ENCODE peak calls at places on chromosomes 6 and 20, in six cellular contexts. One of them, this sample, is unnamed.

GRCh38 chr6:107423474-107423873 is 35.9 kb downstream of the PDSS2 start:
- DNase-seq in mucosa of descending colon: no peak
- DNase-seq in CD8-positive, alpha-beta memory T cell: no peak
- DNase-seq in skeletal muscle cell: no peak
- DNase-seq in mammary epithelial cell: no peak
- DNase-seq in A673: no peak
- DNase-seq in this sample: no peak

GRCh38 chr20:14556206-14556605 is 218.8 kb upstream of the FLRT3 start:
- DNase-seq in mucosa of descending colon: no peak
- DNase-seq in CD8-positive, alpha-beta memory T cell: no peak
- DNase-seq in skeletal muscle cell: no peak
- DNase-seq in mammary epithelial cell: no peak
- DNase-seq in A673: no peak
- DNase-seq in this sample: no peak

GRCh38 chr6:159988983-159989454 is 20.1 kb downstream of the IGF2R start:
- DNase-seq in mucosa of descending colon: no peak
- DNase-seq in CD8-positive, alpha-beta memory T cell: no peak
- DNase-seq in skeletal muscle cell: no peak
- DNase-seq in mammary epithelial cell: no peak
- DNase-seq in A673: no peak
- DNase-seq in this sample: peak; percentile 48

GRCh38 chr20:32017711-32018251 is 7.5 kb downstream of the CCM2L start:
- DNase-seq in mucosa of descending colon: peak; percentile 75
- DNase-seq in CD8-positive, alpha-beta memory T cell: peak; percentile 10
- DNase-seq in skeletal muscle cell: no peak
- DNase-seq in mammary epithelial cell: peak; percentile 28
- DNase-seq in A673: no peak
- DNase-seq in this sample: peak; percentile 50

GRCh38 chr6:47135772-47136171 is 93.6 kb upstream of the ADGRF1 start:
- DNase-seq in mucosa of descending colon: no peak
- DNase-seq in CD8-positive, alpha-beta memory T cell: no peak
- DNase-seq in skeletal muscle cell: peak; percentile 92
- DNase-seq in mammary epithelial cell: peak; percentile 95
- DNase-seq in A673: peak; percentile 37
- DNase-seq in this sample: no peak

GRCh38 chr20:39850821-39851330 is 838.2 kb downstream of the MAFB start:
- DNase-seq in mucosa of descending colon: no peak
- DNase-seq in CD8-positive, alpha-beta memory T cell: no peak
- DNase-seq in skeletal muscle cell: no peak
- DNase-seq in mammary epithelial cell: no peak
- DNase-seq in A673: peak; percentile 54
- DNase-seq in this sample: no peak

GRCh38 chr20:32362924-32363364 is 4.8 kb downstream of the ASXL1 start:
- DNase-seq in mucosa of descending colon: no peak
- DNase-seq in CD8-positive, alpha-beta memory T cell: no peak
- DNase-seq in skeletal muscle cell: no peak
- DNase-seq in mammary epithelial cell: no peak
- DNase-seq in A673: no peak
- DNase-seq in this sample: no peak

GRCh38 chr20:24124951-24125650 is 136.5 kb upstream of the GGTLC1 start:
- DNase-seq in mucosa of descending colon: no peak
- DNase-seq in CD8-positive, alpha-beta memory T cell: no peak
- DNase-seq in skeletal muscle cell: no peak
- DNase-seq in mammary epithelial cell: no peak
- DNase-seq in A673: no peak
- DNase-seq in this sample: no peak

GRCh38 chr6:329888-330691 is 37.8 kb downstream of the DUSP22 start:
- DNase-seq in mucosa of descending colon: no peak
- DNase-seq in CD8-positive, alpha-beta memory T cell: no peak
- DNase-seq in skeletal muscle cell: peak; percentile 82
- DNase-seq in mammary epithelial cell: no peak
- DNase-seq in A673: peak; percentile 38
- DNase-seq in this sample: no peak

GRCh38 chr6:147170269-147170668 is 33.9 kb upstream of the STXBP5 start:
- DNase-seq in mucosa of descending colon: no peak
- DNase-seq in CD8-positive, alpha-beta memory T cell: no peak
- DNase-seq in skeletal muscle cell: peak; percentile 95
- DNase-seq in mammary epithelial cell: peak; percentile 78
- DNase-seq in A673: no peak
- DNase-seq in this sample: no peak

GRCh38 chr6:28838289-28838633 is 85.5 kb downstream of the TRIM27 start:
- DNase-seq in mucosa of descending colon: peak; percentile 81
- DNase-seq in CD8-positive, alpha-beta memory T cell: peak; percentile 59
- DNase-seq in skeletal muscle cell: peak; percentile 13
- DNase-seq in mammary epithelial cell: peak; percentile 70
- DNase-seq in A673: peak; percentile 80
- DNase-seq in this sample: peak; percentile 79

GRCh38 chr20:31517373-31517772 is 3.1 kb downstream of the HM13 start:
- DNase-seq in mucosa of descending colon: peak; percentile 49
- DNase-seq in CD8-positive, alpha-beta memory T cell: no peak
- DNase-seq in skeletal muscle cell: no peak
- DNase-seq in mammary epithelial cell: peak; percentile 54
- DNase-seq in A673: peak; percentile 60
- DNase-seq in this sample: no peak

GRCh38 chr6:135087803-135088202 is 33.2 kb upstream of the HBS1L start:
- DNase-seq in mucosa of descending colon: no peak
- DNase-seq in CD8-positive, alpha-beta memory T cell: peak; percentile 18
- DNase-seq in skeletal muscle cell: no peak
- DNase-seq in mammary epithelial cell: no peak
- DNase-seq in A673: no peak
- DNase-seq in this sample: peak; percentile 99

GRCh38 chr20:2197166-2197565 is 95.5 kb downstream of the STK35 start:
- DNase-seq in mucosa of descending colon: no peak
- DNase-seq in CD8-positive, alpha-beta memory T cell: no peak
- DNase-seq in skeletal muscle cell: no peak
- DNase-seq in mammary epithelial cell: no peak
- DNase-seq in A673: no peak
- DNase-seq in this sample: no peak

GRCh38 chr6:44043036-44043478 is 84.2 kb downstream of the MRPL14 start:
- DNase-seq in mucosa of descending colon: no peak
- DNase-seq in CD8-positive, alpha-beta memory T cell: no peak
- DNase-seq in skeletal muscle cell: no peak
- DNase-seq in mammary epithelial cell: peak; percentile 58
- DNase-seq in A673: no peak
- DNase-seq in this sample: peak; percentile 8

GRCh38 chr20:40938020-40938419 is 90.6 kb upstream of the TOP1 start:
- DNase-seq in mucosa of descending colon: peak; percentile 9
- DNase-seq in CD8-positive, alpha-beta memory T cell: no peak
- DNase-seq in skeletal muscle cell: no peak
- DNase-seq in mammary epithelial cell: no peak
- DNase-seq in A673: peak; percentile 9
- DNase-seq in this sample: no peak

GRCh38 chr20:29878777-29879442 is 1378.6 kb upstream of the DEFB115 start:
- DNase-seq in mucosa of descending colon: no peak
- DNase-seq in CD8-positive, alpha-beta memory T cell: peak; percentile 30
- DNase-seq in skeletal muscle cell: no peak
- DNase-seq in mammary epithelial cell: no peak
- DNase-seq in A673: no peak
- DNase-seq in this sample: no peak
- H3K4me3 ChIP-seq in mucosa of descending colon: no peak overlapping the region
- H3K4me3 ChIP-seq in CD8-positive, alpha-beta memory T cell: no peak overlapping the region
- H3K4me3 ChIP-seq in skeletal muscle cell: no peak overlapping the region
- H3K4me3 ChIP-seq in mammary epithelial cell: no peak overlapping the region
- H3K4me3 ChIP-seq in A673: no peak overlapping the region
- H3K4me3 ChIP-seq in this sample: no peak overlapping the region

DNA sequence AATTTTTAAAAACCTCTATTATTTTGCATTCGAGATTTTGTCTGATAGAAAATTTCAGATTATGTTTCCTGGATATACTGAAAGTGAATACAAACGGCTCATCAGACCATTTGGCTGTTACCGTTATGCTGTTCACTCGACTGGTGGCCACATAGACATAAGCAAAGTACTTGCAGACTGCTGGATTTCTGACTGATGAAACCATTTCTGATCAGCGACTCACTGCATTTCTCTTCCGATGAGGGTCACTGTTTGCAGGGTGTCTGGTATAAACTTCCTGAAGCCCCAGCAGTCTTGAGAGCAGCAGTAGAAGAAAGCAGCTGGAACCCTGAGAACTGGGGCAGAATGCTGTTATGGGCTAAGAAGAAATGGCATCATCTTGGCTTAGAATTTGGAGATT is 17.7 kb downstream of the SNX9 start:
- DNase-seq in mucosa of descending colon: no peak
- DNase-seq in CD8-positive, alpha-beta memory T cell: no peak
- DNase-seq in skeletal muscle cell: peak; percentile 47
- DNase-seq in mammary epithelial cell: peak; percentile 68
- DNase-seq in A673: peak; percentile 29
- DNase-seq in this sample: no peak
- H3K4me3 ChIP-seq in mucosa of descending colon: no peak overlapping the region
- H3K4me3 ChIP-seq in CD8-positive, alpha-beta memory T cell: no peak overlapping the region
- H3K4me3 ChIP-seq in skeletal muscle cell: no peak overlapping the region
- H3K4me3 ChIP-seq in mammary epithelial cell: no peak overlapping the region
- H3K4me3 ChIP-seq in A673: no peak overlapping the region
- H3K4me3 ChIP-seq in this sample: no peak overlapping the region

GRCh38 chr6:12294851-12295536 is 4.8 kb downstream of the EDN1 start:
- DNase-seq in mucosa of descending colon: no peak
- DNase-seq in CD8-positive, alpha-beta memory T cell: no peak
- DNase-seq in skeletal muscle cell: no peak
- DNase-seq in mammary epithelial cell: no peak
- DNase-seq in A673: no peak
- DNase-seq in this sample: no peak

GRCh38 chr6:12295558-12296254 is 5.5 kb downstream of the EDN1 start:
- DNase-seq in mucosa of descending colon: no peak
- DNase-seq in CD8-positive, alpha-beta memory T cell: no peak
- DNase-seq in skeletal muscle cell: no peak
- DNase-seq in mammary epithelial cell: no peak
- DNase-seq in A673: no peak
- DNase-seq in this sample: no peak

GRCh38 chr6:12297363-12298016 is 7.3 kb downstream of the EDN1 start:
- DNase-seq in mucosa of descending colon: no peak
- DNase-seq in CD8-positive, alpha-beta memory T cell: no peak
- DNase-seq in skeletal muscle cell: no peak
- DNase-seq in mammary epithelial cell: no peak
- DNase-seq in A673: no peak
- DNase-seq in this sample: no peak

GRCh38 chr6:12296604-12297003 is 6.4 kb downstream of the EDN1 start:
- DNase-seq in mucosa of descending colon: no peak
- DNase-seq in CD8-positive, alpha-beta memory T cell: no peak
- DNase-seq in skeletal muscle cell: no peak
- DNase-seq in mammary epithelial cell: no peak
- DNase-seq in A673: no peak
- DNase-seq in this sample: no peak

DNA sequence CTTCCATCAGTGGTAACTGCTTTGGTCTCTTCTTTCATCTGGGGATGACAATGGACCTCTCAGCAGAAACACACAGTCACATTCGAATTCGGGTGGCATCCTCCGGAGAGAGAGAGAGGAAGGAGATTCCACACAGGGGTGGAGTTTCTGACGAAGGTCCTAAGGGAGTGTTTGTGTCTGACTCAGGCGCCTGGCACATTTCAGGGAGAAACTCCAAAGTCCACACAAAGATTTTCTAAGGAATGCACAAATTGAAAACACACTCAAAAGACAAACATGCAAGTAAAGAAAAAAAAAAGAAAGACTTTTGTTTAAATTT is 6.1 kb downstream of the EDN1 start:
- DNase-seq in mucosa of descending colon: peak; percentile 63
- DNase-seq in CD8-positive, alpha-beta memory T cell: no peak
- DNase-seq in skeletal muscle cell: peak; percentile 57
- DNase-seq in mammary epithelial cell: peak; percentile 75
- DNase-seq in A673: no peak
- DNase-seq in this sample: no peak
- H3K4me3 ChIP-seq in mucosa of descending colon: no peak overlapping the region
- H3K4me3 ChIP-seq in CD8-positive, alpha-beta memory T cell: no peak overlapping the region
- H3K4me3 ChIP-seq in skeletal muscle cell: no peak overlapping the region
- H3K4me3 ChIP-seq in mammary epithelial cell: no peak overlapping the region
- H3K4me3 ChIP-seq in A673: no peak overlapping the region
- H3K4me3 ChIP-seq in this sample: no peak overlapping the region

GRCh38 chr6:133568970-133569889 is 319.7 kb upstream of the TCF21 start:
- DNase-seq in mucosa of descending colon: peak; percentile 21
- DNase-seq in CD8-positive, alpha-beta memory T cell: no peak
- DNase-seq in skeletal muscle cell: peak; percentile 74
- DNase-seq in mammary epithelial cell: peak; percentile 92
- DNase-seq in A673: peak; percentile 67
- DNase-seq in this sample: peak; percentile 8
- H3K4me3 ChIP-seq in mucosa of descending colon: no peak overlapping the region
- H3K4me3 ChIP-seq in CD8-positive, alpha-beta memory T cell: no peak overlapping the region
- H3K4me3 ChIP-seq in skeletal muscle cell: peak overlapping the region; percentile 43
- H3K4me3 ChIP-seq in mammary epithelial cell: peak overlapping the region; percentile 50
- H3K4me3 ChIP-seq in A673: peak overlapping the region; percentile 27
- H3K4me3 ChIP-seq in this sample: no peak overlapping the region

DNA sequence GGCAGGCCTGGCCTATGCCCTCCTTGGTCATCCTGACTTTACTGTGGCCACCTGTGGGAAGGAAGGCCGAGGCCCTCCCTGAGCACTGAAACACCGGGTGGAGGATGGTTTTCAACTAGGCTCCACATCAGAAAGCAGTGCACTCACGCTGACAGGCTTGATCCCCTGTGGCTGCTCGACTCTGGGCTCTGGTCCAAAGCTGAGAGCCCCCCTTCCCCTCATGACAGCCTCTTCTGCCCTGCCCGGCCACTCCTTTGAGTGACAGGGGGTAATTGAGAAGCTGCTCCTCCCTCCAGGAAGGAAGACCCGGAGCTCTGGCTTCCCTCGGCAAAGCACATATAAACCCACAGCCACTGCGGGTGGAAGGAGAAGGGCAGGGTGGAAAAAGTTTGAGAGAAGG is 43.6 kb downstream of the MUC22 start:
- DNase-seq in mucosa of descending colon: no peak
- DNase-seq in CD8-positive, alpha-beta memory T cell: no peak
- DNase-seq in skeletal muscle cell: no peak
- DNase-seq in mammary epithelial cell: no peak
- DNase-seq in A673: peak; percentile 67
- DNase-seq in this sample: no peak
- H3K4me3 ChIP-seq in mucosa of descending colon: no peak overlapping the region
- H3K4me3 ChIP-seq in CD8-positive, alpha-beta memory T cell: no peak overlapping the region
- H3K4me3 ChIP-seq in skeletal muscle cell: no peak overlapping the region
- H3K4me3 ChIP-seq in mammary epithelial cell: no peak overlapping the region
- H3K4me3 ChIP-seq in A673: no peak overlapping the region
- H3K4me3 ChIP-seq in this sample: no peak overlapping the region

This sample was measured in Jurkat, Clone E6-1.